ENCODE peak calls at places on chromosomes 7 and 10, in five cellular contexts. F is esophagus muscularis mucosa, O is epithelial cell of prostate, X is substantia nigra, R is heart left ventricle. A is an unnamed sample.

GRCh38 chr10:52215745-52216361 is 98.2 kb upstream of the DKK1 start:
- DNase-seq in F (no peak), O (no peak), X (no peak), R (no peak), A (no peak)

GRCh38 chr10:127322286-127322685 is 125.9 kb upstream of the INSYN2A start:
- DNase-seq in F (no peak), O (no peak), X (no peak), R (no peak), A (no peak)

GRCh38 chr7:135801045-135801693 is 52.6 kb upstream of the FAM180A start:
- DNase-seq in F (no peak), O (no peak), X (no peak), R (no peak), A (no peak)

GRCh38 chr7:50266893-50267386 is 37.6 kb upstream of the IKZF1 start:
- DNase-seq in F (no peak), O (no peak), X (no peak), R (no peak), A (peak; percentile 57)

GRCh38 chr7:2100278-2101205 is 132.2 kb downstream of the MAD1L1 start:
- DNase-seq in F (no peak), O (no peak), X (no peak), R (peak; percentile 61), A (no peak)

GRCh38 chr10:114402871-114403544 is 1.3 kb downstream of the AFAP1L2 start:
- DNase-seq in F (no peak), O (no peak), X (no peak), R (no peak), A (no peak)

GRCh38 chr7:116512524-116513188 is 12.2 kb upstream of the CAV1 start:
- DNase-seq in F (no peak), O (no peak), X (no peak), R (no peak), A (no peak)

GRCh38 chr7:10703981-10704380 is 269.7 kb upstream of the PHF14 start:
- DNase-seq in F (no peak), O (peak; percentile 10), X (no peak), R (no peak), A (no peak)

GRCh38 chr10:7701158-7701742 is 1.9 kb upstream of the ITIH2 start:
- DNase-seq in F (no peak), O (no peak), X (no peak), R (no peak), A (no peak)

GRCh38 chr7:68700414-68700813 is 897.9 kb upstream of the AUTS2 start:
- DNase-seq in F (no peak), O (no peak), X (no peak), R (no peak), A (no peak)

GRCh38 chr7:68694656-68695055 is 903.6 kb upstream of the AUTS2 start:
- DNase-seq in F (no peak), O (no peak), X (no peak), R (no peak), A (no peak)

GRCh38 chr7:68697821-68698280 is 900.4 kb upstream of the AUTS2 start:
- DNase-seq in F (no peak), O (no peak), X (no peak), R (no peak), A (no peak)

DNA sequence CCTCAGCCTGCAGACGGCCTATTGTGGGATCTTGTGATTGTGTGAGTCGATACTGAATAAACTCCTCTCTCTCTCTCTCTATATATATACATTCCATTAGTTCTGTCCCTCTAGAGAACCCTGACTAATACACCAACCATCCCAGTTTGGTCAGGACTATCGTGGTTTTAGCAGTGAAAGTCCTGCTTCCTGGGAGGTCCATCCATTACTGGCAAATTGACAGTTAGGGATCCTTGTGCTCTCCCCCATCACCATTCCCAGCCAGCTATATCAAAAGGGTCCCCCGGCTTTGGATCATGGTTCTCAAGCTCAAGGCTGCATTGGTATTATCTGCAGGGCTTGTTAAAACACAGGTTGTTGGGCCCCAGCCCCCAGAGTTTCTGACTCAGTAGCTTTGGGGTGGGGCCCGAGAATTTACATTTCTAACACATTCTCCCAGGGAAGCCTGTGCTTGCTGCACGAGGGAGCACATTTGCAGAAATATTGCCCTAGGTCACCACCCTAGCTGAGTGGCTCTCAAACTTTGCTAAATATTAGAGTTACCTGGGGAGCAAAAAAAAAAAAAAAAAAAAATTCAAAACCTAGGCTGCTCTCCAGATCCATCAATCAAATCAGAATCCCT is 899.1 kb upstream of the AUTS2 start:
- DNase-seq in F (no peak), O (no peak), X (no peak), R (no peak), A (no peak)
- H3K27ac ChIP-seq in F (no peak overlapping the region), O (no peak overlapping the region), X (no peak overlapping the region), R (no peak overlapping the region), A (no peak overlapping the region)

GRCh38 chr10:77598606-77599005 is 39.0 kb downstream of the KCNMA1 start:
- DNase-seq in F (no peak), O (no peak), X (no peak), R (no peak), A (no peak)
- H3K27ac ChIP-seq in F (peak overlapping the region; percentile 25), O (no peak overlapping the region), X (no peak overlapping the region), R (no peak overlapping the region), A (no peak overlapping the region)

DNA sequence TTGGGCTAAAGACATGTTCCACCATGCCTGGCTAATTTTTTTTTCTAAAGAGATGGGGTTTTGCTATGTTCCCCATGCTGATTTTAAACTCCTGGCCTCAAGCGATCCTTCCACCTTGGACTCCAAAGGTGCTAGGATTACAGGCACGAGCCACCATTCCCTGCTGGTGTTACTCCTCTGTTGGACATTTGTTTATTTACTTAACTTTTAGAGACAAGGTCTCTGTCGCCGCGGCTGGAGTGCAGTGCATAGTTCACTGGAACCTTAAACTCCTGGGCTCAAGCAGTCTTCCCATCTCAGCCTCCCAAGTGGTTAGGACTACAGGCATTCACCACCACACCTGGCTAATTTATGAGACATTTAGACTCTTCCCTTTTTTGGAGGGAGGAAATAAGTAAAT is 38.9 kb downstream of the CCAR1 start:
- DNase-seq in F (no peak), O (no peak), X (no peak), R (no peak), A (no peak)
- H3K27ac ChIP-seq in F (no peak overlapping the region), O (no peak overlapping the region), X (no peak overlapping the region), R (no peak overlapping the region), A (no peak overlapping the region)

DNA sequence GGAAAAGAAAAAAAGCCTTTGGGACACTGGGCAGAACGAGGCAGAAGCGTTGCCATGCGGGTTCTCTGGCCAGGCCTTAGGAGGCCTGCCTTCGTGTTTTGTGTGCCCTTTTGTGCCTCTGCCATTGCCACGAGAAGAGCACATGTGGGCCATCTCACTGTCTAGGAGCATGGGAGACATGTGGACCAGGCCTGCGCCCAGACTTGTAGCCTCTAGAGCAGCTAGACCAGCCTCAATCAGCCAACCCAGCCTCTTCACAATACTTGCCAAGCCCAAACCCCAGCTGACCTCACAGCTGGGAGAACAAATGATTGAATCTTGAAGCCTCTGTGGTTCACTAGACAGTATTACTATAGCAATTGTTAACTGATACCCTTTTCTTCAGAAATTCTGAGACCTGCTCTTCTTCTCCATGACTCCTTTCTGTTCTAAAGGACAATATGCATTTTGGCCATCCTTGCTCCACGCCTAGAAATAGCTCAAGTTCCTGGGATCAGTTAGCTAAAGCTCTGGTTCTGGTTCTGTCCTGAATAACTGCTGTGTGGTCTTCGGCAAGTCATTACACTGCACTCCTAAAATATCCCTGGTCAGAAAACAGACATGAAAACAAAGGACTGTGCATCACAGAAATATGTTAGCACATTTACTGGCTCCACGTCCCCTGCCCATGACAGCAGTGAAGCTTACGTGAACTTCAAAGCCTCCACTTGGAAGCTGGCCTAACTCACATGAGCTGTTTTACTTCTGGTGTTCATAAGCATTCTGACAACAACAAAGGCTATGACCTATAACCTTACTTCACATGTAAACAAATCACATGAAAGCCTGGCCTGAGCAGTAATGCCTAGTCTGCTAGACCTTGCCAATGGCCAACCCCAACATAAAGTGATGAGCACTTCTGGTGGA is 72.3 kb upstream of the MKRN1 start:
- DNase-seq in F (peak; percentile 90), O (no peak), X (no peak), R (no peak), A (no peak)
- H3K27ac ChIP-seq in F (peak overlapping the region; percentile 65), O (no peak overlapping the region), X (no peak overlapping the region), R (no peak overlapping the region), A (no peak overlapping the region)

GRCh38 chr10:13765641-13766341 is 179.0 kb downstream of the PRPF18 start:
- DNase-seq in F (no peak), O (no peak), X (no peak), R (no peak), A (no peak)
- H3K27ac ChIP-seq in F (no peak overlapping the region), O (no peak overlapping the region), X (no peak overlapping the region), R (no peak overlapping the region), A (no peak overlapping the region)

GRCh38 chr10:61957806-61958205 is 56.3 kb downstream of the ARID5B start:
- DNase-seq in F (no peak), O (no peak), X (no peak), R (no peak), A (no peak)
- H3K27ac ChIP-seq in F (no peak overlapping the region), O (no peak overlapping the region), X (no peak overlapping the region), R (no peak overlapping the region), A (no peak overlapping the region)

GRCh38 chr7:106049139-106049725 is 62.9 kb downstream of the SYPL1 start:
- DNase-seq in F (no peak), O (no peak), X (no peak), R (no peak), A (no peak)

GRCh38 chr7:106052681-106053080 is 59.4 kb downstream of the SYPL1 start:
- DNase-seq in F (no peak), O (no peak), X (no peak), R (no peak), A (no peak)

GRCh38 chr7:106048621-106049020 is 63.5 kb downstream of the SYPL1 start:
- DNase-seq in F (no peak), O (no peak), X (no peak), R (no peak), A (no peak)

GRCh38 chr7:106050002-106050742 is 61.9 kb downstream of the SYPL1 start:
- DNase-seq in F (no peak), O (no peak), X (no peak), R (no peak), A (no peak)

DNA sequence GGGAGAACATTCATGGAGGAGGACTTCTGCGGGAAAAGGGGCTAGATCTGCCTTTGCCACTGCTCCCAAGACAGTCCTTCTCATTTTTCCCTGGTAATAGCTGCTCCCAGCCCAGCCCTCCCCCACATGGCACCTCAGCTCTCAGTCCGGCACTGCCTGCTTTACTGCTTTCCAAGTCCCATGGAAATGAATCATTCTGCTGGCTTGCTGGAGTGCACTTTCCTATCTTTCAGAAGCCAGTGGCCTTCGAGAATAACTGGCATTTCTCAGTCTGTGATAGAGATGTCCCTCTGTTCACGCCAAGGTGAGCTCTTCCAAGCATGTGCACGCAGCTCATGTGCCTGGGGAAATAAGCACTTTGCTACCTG is 61.4 kb downstream of the SYPL1 start:
- DNase-seq in F (no peak), O (no peak), X (no peak), R (no peak), A (no peak)
- H3K27ac ChIP-seq in F (no peak overlapping the region), O (peak overlapping the region; percentile 64), X (no peak overlapping the region), R (peak overlapping the region; percentile 9), A (no peak overlapping the region)